ENCODE peak calls at places on chromosomes 4 and X, in five cellular contexts. G is IMR-90, D is SK-N-SH, S is HepG2, W is GM12878. V is an unnamed sample.

GRCh38 chr4:116838609-116839008 is 246.8 kb downstream of the TRAM1L1 start:
- DNase-seq in G (no peak), D (no peak), S (no peak), W (no peak), V (no peak)

GRCh38 chr4:179666226-179666625 is 2224.0 kb upstream of the AGA start:
- DNase-seq in G (no peak), D (no peak), S (no peak), W (no peak), V (no peak)

GRCh38 chr4:86554641-86555040 is 39.5 kb upstream of the PTPN13 start:
- DNase-seq in G (no peak), D (no peak), S (no peak), W (no peak), V (no peak)

GRCh38 chrX:120299928-120300327 is 11.3 kb downstream of the TMEM255A start:
- DNase-seq in G (no peak), D (no peak), S (peak), W (no peak), V (no peak)

GRCh38 chrX:100643943-100644587 is at the start of gene SRPX2:
- DNase-seq in G (peak), D (no peak), S (no peak), W (no peak), V (no peak)

GRCh38 chr4:4502694-4503311 is 39.0 kb downstream of the STX18 start:
- DNase-seq in G (peak), D (no peak), S (no peak), W (no peak), V (no peak)

GRCh38 chr4:38413524-38414341 is 250.3 kb upstream of the KLF3 start:
- DNase-seq in G (no peak), D (no peak), S (peak), W (no peak), V (no peak)

GRCh38 chrX:63350551-63350950 is 581 bp downstream of the SPIN4 start:
- DNase-seq in G (no peak), D (peak), S (peak), W (peak), V (peak)

GRCh38 chr4:123867910-123868587 is 471.5 kb downstream of the SPRY1 start:
- DNase-seq in G (no peak), D (no peak), S (peak), W (no peak), V (no peak)

GRCh38 chr4:18669390-18669789 is 647.8 kb upstream of the LCORL start:
- DNase-seq in G (no peak), D (no peak), S (no peak), W (no peak), V (no peak)

GRCh38 chr4:47674173-47674572 is 163.7 kb downstream of the CORIN start:
- DNase-seq in G (no peak), D (no peak), S (no peak), W (no peak), V (no peak)

GRCh38 chr4:173424899-173425805 is 26.2 kb upstream of the SCRG1 start:
- DNase-seq in G (peak), D (no peak), S (no peak), W (no peak), V (no peak)

GRCh38 chr4:20327808-20328207 is 76.1 kb downstream of the SLIT2 start:
- DNase-seq in G (no peak), D (no peak), S (no peak), W (no peak), V (no peak)

GRCh38 chr4:14254252-14254651 is 626.7 kb upstream of the BOD1L1 start:
- DNase-seq in G (peak), D (peak), S (no peak), W (no peak), V (peak)

DNA sequence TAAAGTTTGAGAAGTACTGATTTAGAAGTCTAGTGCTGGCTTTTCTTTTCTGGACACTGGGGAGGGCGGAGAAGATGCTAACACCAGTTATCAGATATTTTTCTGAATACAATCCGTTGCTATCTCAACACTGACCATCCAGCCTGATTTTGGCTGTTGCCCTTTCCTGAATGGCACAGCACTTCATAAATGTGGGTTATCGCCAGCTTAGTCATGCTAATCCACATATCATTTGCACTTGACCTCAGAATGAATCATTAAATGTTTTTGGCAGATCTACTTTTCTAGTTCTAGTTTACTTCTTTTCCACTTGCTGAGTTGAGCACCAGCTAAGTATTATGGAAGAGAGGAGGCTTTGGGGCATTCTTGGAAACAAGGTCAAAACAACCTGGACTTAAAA is 60.8 kb upstream of the ESX1 start:
- DNase-seq in G (peak), D (no peak), S (no peak), W (no peak), V (no peak)
- TF ChIP-seq MXI1 in G (no peak), D (no peak), S (no peak), W (no peak), V (no peak)

GRCh38 chr4:87947381-87948160 is 27.9 kb upstream of the SPP1 start:
- DNase-seq in G (no peak), D (no peak), S (no peak), W (no peak), V (no peak)

GRCh38 chr4:87950516-87950915 is 25.0 kb upstream of the SPP1 start:
- DNase-seq in G (no peak), D (no peak), S (no peak), W (no peak), V (no peak)

GRCh38 chr4:87953776-87954175 is 21.7 kb upstream of the SPP1 start:
- DNase-seq in G (no peak), D (no peak), S (no peak), W (no peak), V (no peak)

GRCh38 chr4:87946766-87947165 is 28.7 kb upstream of the SPP1 start:
- DNase-seq in G (no peak), D (no peak), S (no peak), W (no peak), V (no peak)

DNA sequence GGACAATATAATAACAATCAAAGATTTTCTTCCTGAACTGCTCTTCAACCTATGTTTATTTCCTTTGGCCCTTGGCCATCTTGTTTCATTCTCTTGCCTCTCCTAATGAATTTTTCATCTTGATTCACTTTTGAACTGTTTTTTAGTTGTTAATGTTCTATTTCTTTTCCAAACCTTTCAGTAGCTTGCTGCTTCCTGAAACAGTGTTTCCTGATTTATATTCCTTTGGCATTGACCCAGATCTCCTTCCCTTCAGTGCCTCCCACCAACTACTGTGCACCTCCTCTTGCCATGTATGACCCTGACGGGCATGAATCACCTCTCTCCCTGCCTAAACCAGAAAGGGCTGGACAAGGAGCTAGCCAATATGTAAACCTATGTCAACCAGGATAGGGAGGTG is 25.6 kb upstream of the SPP1 start:
- DNase-seq in G (peak), D (no peak), S (no peak), W (no peak), V (no peak)
- TF ChIP-seq RAD21 in G (no peak), D (no peak), S (no peak), W (no peak), V (no peak)

GRCh38 chrX:30913556-30913955 is 24.5 kb upstream of the TAB3 start:
- DNase-seq in G (no peak), D (no peak), S (no peak), W (no peak), V (no peak)

GRCh38 chrX:30905325-30905724 is 16.3 kb upstream of the TAB3 start:
- DNase-seq in G (no peak), D (no peak), S (no peak), W (no peak), V (no peak)

GRCh38 chrX:30906726-30907125 is 17.7 kb upstream of the TAB3 start:
- DNase-seq in G (peak), D (no peak), S (no peak), W (no peak), V (no peak)

GRCh38 chrX:30904632-30905031 is 15.6 kb upstream of the TAB3 start:
- DNase-seq in G (no peak), D (no peak), S (no peak), W (no peak), V (no peak)

GRCh38 chrX:30910124-30910860 is 21.2 kb upstream of the TAB3 start:
- DNase-seq in G (peak), D (no peak), S (no peak), W (no peak), V (peak)
- TF ChIP-seq MXI1 in G (no peak), D (no peak), S (no peak), W (no peak), V (no peak)

GRCh38 chrX:66616944-66617343 is 21.9 kb downstream of the EDA2R start:
- DNase-seq in G (no peak), D (no peak), S (no peak), W (no peak), V (no peak)
- TF ChIP-seq RAD21 in G (no peak), D (no peak), S (no peak), W (no peak), V (no peak)

DNA sequence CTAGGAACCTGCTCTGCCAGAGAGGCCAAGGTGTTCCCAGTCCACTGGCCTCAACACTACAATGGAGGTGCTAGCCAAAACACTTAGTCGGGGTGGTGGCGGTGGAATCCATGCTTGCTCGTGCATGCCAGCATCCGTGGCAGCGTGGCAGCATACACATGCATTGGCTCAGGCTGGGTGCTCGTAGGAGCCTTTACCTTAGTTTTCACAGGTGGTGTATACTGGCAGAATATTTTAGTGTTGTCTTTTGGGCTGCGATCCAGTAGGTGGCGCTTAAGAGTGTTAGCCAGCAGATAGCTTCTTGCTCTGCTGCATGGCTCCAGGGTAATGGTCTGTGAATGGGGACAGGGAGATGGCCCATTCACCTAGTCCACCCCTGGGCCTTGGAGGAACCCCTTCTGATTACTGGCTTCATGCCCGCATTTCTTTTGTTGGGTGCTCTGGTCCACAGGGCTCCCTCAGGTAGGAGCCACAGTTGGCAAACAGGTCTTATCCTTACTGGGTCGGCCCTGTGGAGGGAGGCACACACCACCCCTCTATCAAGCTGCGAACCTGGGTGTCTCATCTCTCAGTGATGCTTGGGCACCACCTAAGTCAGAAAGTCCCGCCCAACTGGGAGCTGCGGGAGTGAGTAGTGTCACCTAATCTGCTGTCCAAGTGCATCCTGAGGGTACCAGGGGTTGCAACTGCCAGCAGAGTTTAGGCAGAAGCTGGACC is 40.0 kb downstream of the RIPPLY1 start:
- DNase-seq in G (peak), D (peak), S (peak), W (no peak), V (no peak)
- TF ChIP-seq MXI1 in G (no peak), D (no peak), S (no peak), W (no peak), V (no peak)